ENCODE peak calls at places on chromosomes 4 and X, in ten cellular contexts. R is cardiac muscle cell, O is astrocyte, U is keratinocyte, C is choroid plexus epithelial cell, W is fibroblast of the aortic adventitia, G is cardiac fibroblast, Q is BE2C, L is fibroblast of lung, J is IMR-90. E is an unnamed sample.

GRCh38 chr4:92163348-92163747 is 140.4 kb upstream of the GRID2 start:
- DNase-seq in O (no peak), R (no peak), C (peak), J (peak), L (no peak), U (no peak), G (peak), W (peak), Q (no peak), E (no peak)

GRCh38 chrX:47146121-47146935 is 1.3 kb downstream of the RBM10 start:
- DNase-seq in L (no peak), C (no peak), Q (no peak), U (no peak), J (no peak), G (no peak), O (no peak), R (no peak), W (no peak), E (no peak)

GRCh38 chr4:16082424-16083216 is 1.2 kb downstream of the PROM1 start:
- DNase-seq in G (no peak), J (no peak), Q (peak), R (peak), U (no peak), L (peak), O (peak), W (no peak), C (no peak), E (no peak)

GRCh38 chrX:30992381-30992904 is 79.4 kb downstream of the FTHL17 start:
- DNase-seq in C (peak), J (no peak), L (peak), O (peak), Q (peak), R (peak), G (no peak), W (no peak), U (no peak), E (no peak)

GRCh38 chr4:74623041-74623440 is 171.3 kb downstream of the BTC start:
- DNase-seq in Q (peak), G (peak), J (peak), U (no peak), L (no peak), W (peak), C (peak), R (peak), O (no peak), E (peak)

GRCh38 chr4:98624642-98625041 is 33.8 kb downstream of the TSPAN5 start:
- DNase-seq in G (no peak), J (no peak), Q (no peak), O (no peak), L (no peak), U (no peak), R (no peak), C (no peak), W (no peak), E (no peak)

GRCh38 chrX:68433155-68433980 is at the start of gene OPHN1:
- DNase-seq in W (peak), J (peak), C (peak), G (peak), O (peak), U (no peak), R (peak), Q (no peak), L (peak), E (peak)

GRCh38 chrX:18210470-18210869 is 10.2 kb downstream of the BEND2 start:
- DNase-seq in C (peak), J (peak), Q (no peak), L (peak), G (peak), R (peak), W (peak), U (no peak), O (peak), E (peak)

GRCh38 chr4:127203561-127204260 is 429.0 kb upstream of the INTU start:
- DNase-seq in C (peak), O (peak), L (peak), J (peak), R (no peak), W (peak), Q (no peak), G (peak), U (no peak), E (peak)

GRCh38 chrX:154123241-154124219 is 20.5 kb upstream of the OPN1LW start:
- DNase-seq in R (no peak), J (no peak), C (peak), U (no peak), G (no peak), Q (peak), W (no peak), L (no peak), O (no peak), E (no peak)

GRCh38 chr4:132071815-132072214 is 1077.3 kb upstream of the PCDH10 start:
- DNase-seq in O (peak), J (peak), C (peak), U (no peak), G (peak), Q (no peak), W (peak), R (no peak), L (peak), E (no peak)

GRCh38 chr4:178192611-178193010 is 750.4 kb upstream of the AGA start:
- DNase-seq in U (no peak), O (no peak), L (no peak), Q (no peak), R (no peak), G (no peak), J (no peak), C (no peak), W (no peak), E (no peak)

GRCh38 chr4:118175506-118175905 is 141.2 kb downstream of the NDST3 start:
- DNase-seq in Q (no peak), U (no peak), W (no peak), G (no peak), C (no peak), J (no peak), L (peak), O (no peak), R (no peak), E (no peak)

GRCh38 chr4:43903456-43903855 is 545.2 kb downstream of the KCTD8 start:
- DNase-seq in J (no peak), G (no peak), Q (no peak), U (no peak), W (no peak), C (no peak), L (no peak), O (no peak), R (no peak), E (no peak)

GRCh38 chr4:121477480-121477879 is 96.7 kb upstream of the QRFPR start:
- DNase-seq in J (no peak), O (no peak), W (no peak), G (no peak), Q (no peak), L (no peak), R (no peak), U (no peak), C (no peak), E (no peak)

GRCh38 chrX:53992589-53992988 is 51.7 kb downstream of the PHF8 start:
- DNase-seq in U (no peak), L (no peak), G (no peak), Q (no peak), W (no peak), R (no peak), O (no peak), C (no peak), J (no peak), E (no peak)

GRCh38 chr4:110515676-110516075 is 39.7 kb downstream of the ENPEP start:
- DNase-seq in R (no peak), Q (no peak), G (peak), J (no peak), L (no peak), U (no peak), W (peak), O (no peak), C (peak), E (no peak)

GRCh38 chr4:86114563-86114962 is 245.3 kb downstream of the MAPK10 start:
- DNase-seq in W (no peak), G (no peak), Q (no peak), U (no peak), C (no peak), R (no peak), L (no peak), O (no peak), J (no peak), E (no peak)

GRCh38 chr4:184807797-184808718 is 17.7 kb downstream of the ACSL1 start:
- DNase-seq in L (peak), W (peak), O (peak), C (peak), Q (no peak), G (peak), U (no peak), R (peak), J (peak), E (peak)

GRCh38 chrX:67893931-67894330 is 350.1 kb downstream of the AR start:
- DNase-seq in U (no peak), C (peak), O (peak), G (peak), J (peak), Q (no peak), W (peak), L (peak), R (no peak), E (no peak)

GRCh38 chr4:141304346-141304745 is 83.7 kb downstream of the ZNF330 start:
- DNase-seq in O (no peak), L (no peak), Q (no peak), C (no peak), R (no peak), J (no peak), U (no peak), G (no peak), W (no peak), E (no peak)

GRCh38 chr4:72326692-72327632 is 242.1 kb downstream of the ADAMTS3 start:
- DNase-seq in R (peak), L (peak), U (no peak), C (peak), W (peak), Q (peak), O (peak), J (peak), G (peak), E (peak)

GRCh38 chr4:83629945-83630684 is 94.2 kb downstream of the GPAT3 start:
- DNase-seq in Q (no peak), U (peak), G (peak), W (peak), R (no peak), J (peak), C (peak), L (peak), O (peak), E (peak)

GRCh38 chrX:129808829-129809745 is 29.3 kb downstream of the SASH3 start:
- DNase-seq in C (peak), J (no peak), L (peak), G (peak), R (no peak), O (peak), Q (no peak), W (peak), U (no peak), E (peak)

DNA sequence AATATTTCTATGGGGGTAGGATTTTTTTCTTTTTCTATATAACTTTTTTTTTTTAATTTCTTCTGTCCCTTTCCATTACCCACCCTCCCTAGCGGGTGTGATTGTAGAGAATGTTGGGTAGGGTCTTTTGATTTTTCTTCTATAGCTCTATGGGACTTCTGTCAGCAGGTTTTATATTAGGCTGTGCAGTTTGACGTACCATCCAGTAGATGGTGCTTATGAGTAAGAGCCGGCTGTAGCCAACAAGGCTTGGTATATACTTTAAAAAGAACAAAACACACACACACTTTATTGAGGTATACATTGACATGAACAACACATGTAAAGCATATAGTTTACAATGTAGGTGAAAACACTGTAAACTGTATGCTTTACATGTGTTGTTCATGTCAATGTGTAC is 247.9 kb upstream of the POF1B start:
- DNase-seq in J (peak), G (peak), Q (no peak), C (peak), R (peak), W (peak), L (no peak), U (no peak), O (no peak), E (no peak)
- TF ChIP-seq CTCF in J (peak), G (peak), Q (peak), C (peak), R (no peak), W (peak), L (no peak), U (no peak), O (peak), E (peak)

GRCh38 chr4:23889368-23889767 is 479 bp downstream of the PPARGC1A start:
- DNase-seq in O (no peak), L (no peak), U (no peak), C (no peak), Q (no peak), R (no peak), J (no peak), G (peak), W (no peak), E (no peak)
- H3K4me3 ChIP-seq in O (peak), L (peak), U (no peak), C (peak), Q (peak), R (peak), J (peak), G (peak), W (peak), E (peak)

GRCh38 chr4:22238742-22239141 is 277.1 kb downstream of the ADGRA3 start:
- DNase-seq in Q (peak), J (no peak), R (peak), O (no peak), U (no peak), W (peak), L (no peak), C (no peak), G (no peak), E (no peak)
- TF ChIP-seq CTCF in Q (peak), J (no peak), R (peak), O (no peak), U (peak), W (peak), L (peak), C (no peak), G (no peak), E (no peak)

DNA sequence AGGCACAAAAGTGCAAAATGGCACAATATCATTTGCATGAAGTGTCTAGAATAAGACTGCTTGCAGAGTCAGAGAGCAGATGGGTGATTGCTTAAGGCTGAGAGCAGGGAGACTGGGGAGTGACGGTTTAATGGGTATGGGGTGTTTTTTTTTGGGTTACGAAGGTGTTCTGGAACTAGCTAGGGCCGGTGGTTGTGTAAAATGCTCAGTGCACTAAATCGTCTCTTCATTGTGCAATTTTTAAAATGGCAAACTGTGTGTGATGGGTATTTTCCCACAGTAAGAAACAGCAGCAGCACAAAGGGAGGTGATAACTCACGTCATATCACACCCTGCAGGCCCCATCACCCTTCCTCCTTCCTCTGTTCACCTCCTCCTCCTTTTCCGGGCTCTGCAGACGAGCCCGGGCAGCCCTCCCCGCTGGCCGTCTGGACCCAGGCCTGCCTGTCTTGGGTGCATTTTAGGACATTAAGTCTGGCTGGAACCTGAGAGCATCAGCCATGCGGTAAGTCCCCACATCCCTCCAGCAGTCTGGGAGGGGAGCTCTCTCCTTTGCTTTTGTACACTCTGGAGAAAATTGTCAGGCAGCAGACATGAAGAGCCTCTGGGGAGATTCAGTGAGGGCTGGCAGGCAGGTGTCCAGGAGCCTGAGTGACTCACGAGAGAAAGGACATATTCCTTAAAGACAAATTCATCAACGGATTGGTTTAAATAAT is 42.7 kb downstream of the ASMT start:
- DNase-seq in L (peak), O (peak), U (no peak), W (peak), C (peak), G (peak), J (no peak), R (peak), Q (no peak), E (peak)
- H3K4me3 ChIP-seq in L (no peak), O (no peak), U (peak), W (no peak), C (no peak), G (no peak), J (no peak), R (no peak), Q (no peak), E (no peak)

DNA sequence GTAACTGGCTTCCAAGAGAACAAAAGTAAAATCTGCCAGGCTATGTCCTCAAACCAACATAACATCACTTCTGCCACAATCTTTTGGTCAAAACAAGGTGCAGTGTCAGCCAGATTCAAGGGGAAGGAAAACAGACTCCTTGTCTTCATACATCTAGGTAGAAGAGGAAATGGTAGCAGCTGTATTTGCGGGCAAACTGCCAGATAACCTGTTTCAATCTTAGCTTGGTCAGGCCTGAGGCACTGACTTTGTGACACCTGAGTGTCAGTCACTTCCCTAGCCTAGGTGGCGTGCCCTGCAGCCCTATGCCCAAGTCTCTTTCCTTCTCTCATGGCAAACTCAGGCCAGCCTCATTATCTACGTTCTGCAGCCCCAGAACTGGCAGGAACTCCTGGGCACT is 146.2 kb upstream of the JADE1 start:
- DNase-seq in R (no peak), O (no peak), Q (no peak), J (no peak), C (no peak), U (no peak), G (no peak), W (no peak), L (no peak), E (no peak)
- TF ChIP-seq CTCF in R (no peak), O (no peak), Q (no peak), J (no peak), C (no peak), U (no peak), G (no peak), W (no peak), L (no peak), E (no peak)

GRCh38 chrX:143634373-143634685 is 1.6 kb downstream of the SLITRK4 start:
- DNase-seq in R (no peak), G (no peak), O (no peak), L (no peak), U (no peak), W (no peak), C (no peak), J (no peak), Q (no peak), E (no peak)

GRCh38 chrX:143635915-143636314 is at the start of gene SLITRK4:
- DNase-seq in W (no peak), L (no peak), U (no peak), J (no peak), C (no peak), Q (no peak), G (no peak), R (peak), O (no peak), E (no peak)

GRCh38 chrX:143632625-143633387 is 3.1 kb downstream of the SLITRK4 start:
- DNase-seq in Q (no peak), C (no peak), G (peak), J (no peak), O (no peak), L (no peak), R (peak), U (no peak), W (no peak), E (no peak)

GRCh38 chrX:143633530-143634372 is 2.1 kb downstream of the SLITRK4 start:
- DNase-seq in U (no peak), W (no peak), Q (no peak), O (no peak), R (peak), J (no peak), G (no peak), C (no peak), L (no peak), E (no peak)

GRCh38 chrX:143634701-143635442 is 1.0 kb downstream of the SLITRK4 start:
- DNase-seq in G (no peak), W (no peak), R (peak), Q (no peak), L (no peak), C (no peak), U (no peak), O (no peak), J (no peak), E (no peak)
- H3K4me3 ChIP-seq in G (peak), W (no peak), R (peak), Q (no peak), L (no peak), C (no peak), U (peak), O (peak), J (no peak), E (no peak)

GRCh38 chr4:130563185-130563890 is 1467.4 kb downstream of the C4orf33 start:
- DNase-seq in C (peak), G (peak), O (peak), W (peak), U (no peak), J (peak), Q (peak), L (peak), R (peak), E (peak)
- TF ChIP-seq CTCF in C (peak), G (peak), O (peak), W (peak), U (peak), J (peak), Q (peak), L (peak), R (peak), E (peak)

GRCh38 chrX:44906542-44906941 is 33.6 kb downstream of the KDM6A start:
- DNase-seq in L (no peak), W (no peak), G (no peak), Q (no peak), J (no peak), U (no peak), O (no peak), C (no peak), R (no peak), E (no peak)

GRCh38 chrX:44906041-44906440 is 33.1 kb downstream of the KDM6A start:
- DNase-seq in U (no peak), L (no peak), Q (no peak), C (no peak), R (no peak), G (no peak), J (no peak), W (no peak), O (no peak), E (no peak)

GRCh38 chrX:44903107-44903506 is 30.1 kb downstream of the KDM6A start:
- DNase-seq in W (peak), Q (no peak), R (no peak), L (peak), C (peak), G (peak), O (peak), U (peak), J (peak), E (peak)

GRCh38 chrX:44903842-44904530 is 31.0 kb downstream of the KDM6A start:
- DNase-seq in R (no peak), C (no peak), L (no peak), W (no peak), Q (no peak), O (no peak), G (no peak), J (no peak), U (no peak), E (no peak)

DNA sequence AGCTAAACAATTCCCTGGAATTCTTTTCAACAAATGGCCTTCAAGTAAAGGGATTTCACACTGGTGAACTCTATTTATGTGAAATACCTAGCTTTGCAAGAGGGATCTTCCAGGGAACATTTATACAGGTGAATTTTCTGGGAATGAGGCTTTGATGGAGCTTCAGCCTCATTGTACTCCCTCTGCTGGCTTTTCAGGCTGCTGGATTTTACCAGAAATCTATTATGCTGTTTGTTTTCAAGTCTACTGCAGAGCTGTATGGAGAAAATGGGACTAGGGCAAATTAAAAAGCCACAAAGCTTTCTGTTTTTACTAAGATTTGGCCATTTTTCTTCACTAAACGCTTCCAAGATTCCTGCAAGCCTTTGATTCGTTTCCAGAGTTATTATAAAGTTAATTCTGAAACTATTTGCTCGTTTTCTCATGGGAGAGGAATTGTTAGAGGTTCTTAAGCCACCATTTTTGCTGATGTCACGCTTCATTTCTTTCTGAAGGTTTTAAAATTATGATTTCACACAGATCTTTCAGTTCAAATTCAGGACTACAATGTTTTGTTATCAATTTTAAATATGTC is 31.6 kb downstream of the KDM6A start:
- DNase-seq in C (no peak), L (peak), O (no peak), Q (no peak), G (no peak), J (no peak), W (peak), U (no peak), R (no peak), E (peak)
- H3K4me3 ChIP-seq in C (no peak), L (no peak), O (no peak), Q (no peak), G (no peak), J (no peak), W (no peak), U (no peak), R (no peak), E (no peak)